ENCODE peak calls at places on chromosomes 1 and 21, in eight cellular contexts. One of them, this sample, is unnamed.

GRCh38 chr1:81802601-81803422 is 2.1 kb downstream of the ADGRL2 start:
- DNase-seq in naive thymus-derived CD4-positive, alpha-beta T cell: no peak
- DNase-seq in T47D: no peak
- DNase-seq in stimulated activated CD4-positive, alpha-beta T cell treated with anti-CD3 and anti-CD28 coated beads, Interleukin-2, amount 100 ng/mL, for 24 hours: no peak
- DNase-seq in naive B cell: no peak
- DNase-seq in GM19239: no peak
- DNase-seq in activated CD4-positive, alpha-beta T cell treated with anti-CD3 and anti-CD28 coated beads for 48 hours: peak
- DNase-seq in stimulated activated CD8-positive, alpha-beta memory T cell treated with anti-CD3 and anti-CD28 coated beads, Interleukin-15, amount 100 ng/mL, for 1 hour: no peak
- DNase-seq in this sample: peak

GRCh38 chr1:25559031-25559430 is 15.6 kb downstream of the LDLRAP1 start:
- DNase-seq in naive thymus-derived CD4-positive, alpha-beta T cell: no peak
- DNase-seq in T47D: no peak
- DNase-seq in stimulated activated CD4-positive, alpha-beta T cell treated with anti-CD3 and anti-CD28 coated beads, Interleukin-2, amount 100 ng/mL, for 24 hours: no peak
- DNase-seq in naive B cell: no peak
- DNase-seq in GM19239: no peak
- DNase-seq in activated CD4-positive, alpha-beta T cell treated with anti-CD3 and anti-CD28 coated beads for 48 hours: no peak
- DNase-seq in stimulated activated CD8-positive, alpha-beta memory T cell treated with anti-CD3 and anti-CD28 coated beads, Interleukin-15, amount 100 ng/mL, for 1 hour: no peak
- DNase-seq in this sample: no peak

GRCh38 chr1:69246721-69247120 is 321.0 kb upstream of the LRRC7 start:
- DNase-seq in naive thymus-derived CD4-positive, alpha-beta T cell: no peak
- DNase-seq in T47D: no peak
- DNase-seq in stimulated activated CD4-positive, alpha-beta T cell treated with anti-CD3 and anti-CD28 coated beads, Interleukin-2, amount 100 ng/mL, for 24 hours: no peak
- DNase-seq in naive B cell: no peak
- DNase-seq in GM19239: no peak
- DNase-seq in activated CD4-positive, alpha-beta T cell treated with anti-CD3 and anti-CD28 coated beads for 48 hours: no peak
- DNase-seq in stimulated activated CD8-positive, alpha-beta memory T cell treated with anti-CD3 and anti-CD28 coated beads, Interleukin-15, amount 100 ng/mL, for 1 hour: no peak
- DNase-seq in this sample: no peak

GRCh38 chr1:78577257-78578100 is 42.8 kb upstream of the IFI44L start:
- DNase-seq in naive thymus-derived CD4-positive, alpha-beta T cell: no peak
- DNase-seq in T47D: no peak
- DNase-seq in stimulated activated CD4-positive, alpha-beta T cell treated with anti-CD3 and anti-CD28 coated beads, Interleukin-2, amount 100 ng/mL, for 24 hours: no peak
- DNase-seq in naive B cell: no peak
- DNase-seq in GM19239: no peak
- DNase-seq in activated CD4-positive, alpha-beta T cell treated with anti-CD3 and anti-CD28 coated beads for 48 hours: no peak
- DNase-seq in stimulated activated CD8-positive, alpha-beta memory T cell treated with anti-CD3 and anti-CD28 coated beads, Interleukin-15, amount 100 ng/mL, for 1 hour: no peak
- DNase-seq in this sample: no peak

GRCh38 chr21:27277122-27277521 is 310.2 kb upstream of the ADAMTS5 start:
- DNase-seq in naive thymus-derived CD4-positive, alpha-beta T cell: no peak
- DNase-seq in T47D: no peak
- DNase-seq in stimulated activated CD4-positive, alpha-beta T cell treated with anti-CD3 and anti-CD28 coated beads, Interleukin-2, amount 100 ng/mL, for 24 hours: no peak
- DNase-seq in naive B cell: no peak
- DNase-seq in GM19239: no peak
- DNase-seq in activated CD4-positive, alpha-beta T cell treated with anti-CD3 and anti-CD28 coated beads for 48 hours: no peak
- DNase-seq in stimulated activated CD8-positive, alpha-beta memory T cell treated with anti-CD3 and anti-CD28 coated beads, Interleukin-15, amount 100 ng/mL, for 1 hour: no peak
- DNase-seq in this sample: no peak

GRCh38 chr1:2961081-2961480 is 60.2 kb upstream of the ACTRT2 start:
- DNase-seq in naive thymus-derived CD4-positive, alpha-beta T cell: no peak
- DNase-seq in T47D: no peak
- DNase-seq in stimulated activated CD4-positive, alpha-beta T cell treated with anti-CD3 and anti-CD28 coated beads, Interleukin-2, amount 100 ng/mL, for 24 hours: no peak
- DNase-seq in naive B cell: no peak
- DNase-seq in GM19239: no peak
- DNase-seq in activated CD4-positive, alpha-beta T cell treated with anti-CD3 and anti-CD28 coated beads for 48 hours: no peak
- DNase-seq in stimulated activated CD8-positive, alpha-beta memory T cell treated with anti-CD3 and anti-CD28 coated beads, Interleukin-15, amount 100 ng/mL, for 1 hour: no peak
- DNase-seq in this sample: no peak

GRCh38 chr1:179105393-179105792 is 23.5 kb downstream of the TOR3A start:
- DNase-seq in naive thymus-derived CD4-positive, alpha-beta T cell: no peak
- DNase-seq in T47D: peak
- DNase-seq in stimulated activated CD4-positive, alpha-beta T cell treated with anti-CD3 and anti-CD28 coated beads, Interleukin-2, amount 100 ng/mL, for 24 hours: no peak
- DNase-seq in naive B cell: no peak
- DNase-seq in GM19239: no peak
- DNase-seq in activated CD4-positive, alpha-beta T cell treated with anti-CD3 and anti-CD28 coated beads for 48 hours: no peak
- DNase-seq in stimulated activated CD8-positive, alpha-beta memory T cell treated with anti-CD3 and anti-CD28 coated beads, Interleukin-15, amount 100 ng/mL, for 1 hour: no peak
- DNase-seq in this sample: no peak

GRCh38 chr1:41783189-41783639 is 135.5 kb downstream of the HIVEP3 start:
- DNase-seq in naive thymus-derived CD4-positive, alpha-beta T cell: no peak
- DNase-seq in T47D: no peak
- DNase-seq in stimulated activated CD4-positive, alpha-beta T cell treated with anti-CD3 and anti-CD28 coated beads, Interleukin-2, amount 100 ng/mL, for 24 hours: peak
- DNase-seq in naive B cell: no peak
- DNase-seq in GM19239: no peak
- DNase-seq in activated CD4-positive, alpha-beta T cell treated with anti-CD3 and anti-CD28 coated beads for 48 hours: peak
- DNase-seq in stimulated activated CD8-positive, alpha-beta memory T cell treated with anti-CD3 and anti-CD28 coated beads, Interleukin-15, amount 100 ng/mL, for 1 hour: no peak
- DNase-seq in this sample: no peak

GRCh38 chr1:192732787-192733186 is 76.1 kb upstream of the RGS2 start:
- DNase-seq in naive thymus-derived CD4-positive, alpha-beta T cell: no peak
- DNase-seq in T47D: no peak
- DNase-seq in stimulated activated CD4-positive, alpha-beta T cell treated with anti-CD3 and anti-CD28 coated beads, Interleukin-2, amount 100 ng/mL, for 24 hours: no peak
- DNase-seq in naive B cell: no peak
- DNase-seq in GM19239: no peak
- DNase-seq in activated CD4-positive, alpha-beta T cell treated with anti-CD3 and anti-CD28 coated beads for 48 hours: peak
- DNase-seq in stimulated activated CD8-positive, alpha-beta memory T cell treated with anti-CD3 and anti-CD28 coated beads, Interleukin-15, amount 100 ng/mL, for 1 hour: no peak
- DNase-seq in this sample: no peak

GRCh38 chr1:42999308-42999707 is 40.6 kb upstream of the SLC2A1 start:
- DNase-seq in naive thymus-derived CD4-positive, alpha-beta T cell: no peak
- DNase-seq in T47D: no peak
- DNase-seq in stimulated activated CD4-positive, alpha-beta T cell treated with anti-CD3 and anti-CD28 coated beads, Interleukin-2, amount 100 ng/mL, for 24 hours: no peak
- DNase-seq in naive B cell: no peak
- DNase-seq in GM19239: no peak
- DNase-seq in activated CD4-positive, alpha-beta T cell treated with anti-CD3 and anti-CD28 coated beads for 48 hours: no peak
- DNase-seq in stimulated activated CD8-positive, alpha-beta memory T cell treated with anti-CD3 and anti-CD28 coated beads, Interleukin-15, amount 100 ng/mL, for 1 hour: no peak
- DNase-seq in this sample: no peak

GRCh38 chr1:206609229-206609991 is 2.9 kb downstream of the EIF2D start:
- DNase-seq in naive thymus-derived CD4-positive, alpha-beta T cell: no peak
- DNase-seq in T47D: no peak
- DNase-seq in stimulated activated CD4-positive, alpha-beta T cell treated with anti-CD3 and anti-CD28 coated beads, Interleukin-2, amount 100 ng/mL, for 24 hours: no peak
- DNase-seq in naive B cell: no peak
- DNase-seq in GM19239: no peak
- DNase-seq in activated CD4-positive, alpha-beta T cell treated with anti-CD3 and anti-CD28 coated beads for 48 hours: no peak
- DNase-seq in stimulated activated CD8-positive, alpha-beta memory T cell treated with anti-CD3 and anti-CD28 coated beads, Interleukin-15, amount 100 ng/mL, for 1 hour: no peak
- DNase-seq in this sample: peak

GRCh38 chr1:14658642-14659041 is 60.2 kb downstream of the KAZN start:
- DNase-seq in naive thymus-derived CD4-positive, alpha-beta T cell: no peak
- DNase-seq in T47D: no peak
- DNase-seq in stimulated activated CD4-positive, alpha-beta T cell treated with anti-CD3 and anti-CD28 coated beads, Interleukin-2, amount 100 ng/mL, for 24 hours: no peak
- DNase-seq in naive B cell: no peak
- DNase-seq in GM19239: no peak
- DNase-seq in activated CD4-positive, alpha-beta T cell treated with anti-CD3 and anti-CD28 coated beads for 48 hours: no peak
- DNase-seq in stimulated activated CD8-positive, alpha-beta memory T cell treated with anti-CD3 and anti-CD28 coated beads, Interleukin-15, amount 100 ng/mL, for 1 hour: no peak
- DNase-seq in this sample: no peak

GRCh38 chr1:54001620-54002019 is 16.4 kb downstream of the LDLRAD1 start:
- DNase-seq in naive thymus-derived CD4-positive, alpha-beta T cell: no peak
- DNase-seq in T47D: no peak
- DNase-seq in stimulated activated CD4-positive, alpha-beta T cell treated with anti-CD3 and anti-CD28 coated beads, Interleukin-2, amount 100 ng/mL, for 24 hours: no peak
- DNase-seq in naive B cell: no peak
- DNase-seq in GM19239: no peak
- DNase-seq in activated CD4-positive, alpha-beta T cell treated with anti-CD3 and anti-CD28 coated beads for 48 hours: no peak
- DNase-seq in stimulated activated CD8-positive, alpha-beta memory T cell treated with anti-CD3 and anti-CD28 coated beads, Interleukin-15, amount 100 ng/mL, for 1 hour: no peak
- DNase-seq in this sample: no peak

GRCh38 chr1:62967031-62967430 is 183.1 kb downstream of the ATG4C start:
- DNase-seq in naive thymus-derived CD4-positive, alpha-beta T cell: no peak
- DNase-seq in T47D: no peak
- DNase-seq in stimulated activated CD4-positive, alpha-beta T cell treated with anti-CD3 and anti-CD28 coated beads, Interleukin-2, amount 100 ng/mL, for 24 hours: no peak
- DNase-seq in naive B cell: no peak
- DNase-seq in GM19239: no peak
- DNase-seq in activated CD4-positive, alpha-beta T cell treated with anti-CD3 and anti-CD28 coated beads for 48 hours: no peak
- DNase-seq in stimulated activated CD8-positive, alpha-beta memory T cell treated with anti-CD3 and anti-CD28 coated beads, Interleukin-15, amount 100 ng/mL, for 1 hour: no peak
- DNase-seq in this sample: no peak

This sample was measured in GM10248.